ENCODE peak calls at places on chromosomes 16 and 17, in five cellular contexts. Q, D, Z, M and F are unnamed samples.

GRCh38 chr16:54237-54581 is 581 bp downstream of the SNRNP25 start:
- DNase-seq in D (no peak), M (no peak), Z (no peak), Q (no peak), F (no peak)

GRCh38 chr16:4134434-4134833 is 18.2 kb upstream of the ADCY9 start:
- DNase-seq in Q (no peak), M (no peak), D (no peak), Z (no peak), F (no peak)

GRCh38 chr16:89672177-89672941 is 14.1 kb upstream of the CDK10 start:
- DNase-seq in Z (no peak), D (no peak), M (no peak), Q (no peak), F (no peak)

GRCh38 chr17:15944720-15945492 is at the start of gene ADORA2B:
- DNase-seq in D (peak), Q (no peak), M (no peak), Z (peak), F (peak)

GRCh38 chr17:17303847-17304490 is 796 bp downstream of the NT5M start:
- DNase-seq in Q (no peak), M (no peak), D (no peak), Z (no peak), F (no peak)

GRCh38 chr16:70614208-70614951 is 32.0 kb upstream of the IL34 start:
- DNase-seq in Z (no peak), Q (no peak), D (no peak), M (no peak), F (no peak)

GRCh38 chr16:57525761-57526160 is 10.6 kb downstream of the CCDC102A start:
- DNase-seq in Q (no peak), Z (no peak), M (no peak), D (no peak), F (no peak)

GRCh38 chr17:81244358-81245023 is 5.4 kb downstream of the NDUFAF8 start:
- DNase-seq in D (no peak), M (no peak), Z (no peak), Q (no peak), F (peak)

GRCh38 chr17:82962163-82962720 is 117.2 kb upstream of the METRNL start:
- DNase-seq in Q (peak), D (peak), Z (no peak), M (no peak), F (peak)

GRCh38 chr17:7667616-7668406 is 17.1 kb downstream of the ATP1B2 start:
- DNase-seq in D (no peak), Q (no peak), M (no peak), Z (no peak), F (no peak)

GRCh38 chr16:81560979-81561657 is 116.5 kb downstream of the CMIP start:
- DNase-seq in Q (no peak), Z (no peak), D (no peak), M (no peak), F (no peak)

GRCh38 chr17:50272711-50273653 is 1.3 kb upstream of the TMEM92 start:
- DNase-seq in Z (peak), D (peak), M (no peak), Q (no peak), F (peak)

GRCh38 chr16:83992624-83993023 is 24.6 kb downstream of the NECAB2 start:
- DNase-seq in M (peak), Z (no peak), D (peak), Q (peak), F (no peak)

GRCh38 chr16:19137201-19137601 is 23.4 kb downstream of the ITPRIPL2 start:
- DNase-seq in Z (no peak), Q (no peak), M (no peak), D (no peak), F (no peak)

GRCh38 chr16:59179446-59180082 is 445.4 kb upstream of the GOT2 start:
- DNase-seq in Z (no peak), M (no peak), Q (no peak), D (no peak), F (no peak)

GRCh38 chr16:75481475-75481874 is 13.8 kb downstream of the CHST6 start:
- DNase-seq in M (no peak), D (no peak), Q (no peak), Z (no peak), F (no peak)

GRCh38 chr17:39152134-39152884 is 872 bp upstream of the PLXDC1 start:
- DNase-seq in D (no peak), Q (no peak), M (no peak), Z (no peak), F (peak)

GRCh38 chr17:34673995-34674900 is 94.9 kb downstream of the TMEM132E start:
- DNase-seq in Q (no peak), Z (no peak), D (no peak), M (no peak), F (no peak)

GRCh38 chr17:17161121-17161520 is 45.0 kb downstream of the PLD6 start:
- DNase-seq in D (no peak), M (no peak), Q (no peak), Z (no peak), F (peak)

GRCh38 chr16:30715777-30716445 is 16.9 kb downstream of the SRCAP start:
- DNase-seq in Z (no peak), M (no peak), Q (no peak), D (no peak), F (peak)

GRCh38 chr16:85573696-85574641 is 39.2 kb upstream of the GSE1 start:
- DNase-seq in M (peak), Q (no peak), D (peak), Z (peak), F (peak)

GRCh38 chr17:75518201-75518600 is 1.9 kb downstream of the TSEN54 start:
- DNase-seq in D (no peak), Q (no peak), M (no peak), Z (no peak), F (no peak)

GRCh38 chr17:6105608-6106007 is 35.4 kb downstream of the WSCD1 start:
- DNase-seq in Z (peak), D (no peak), Q (no peak), M (no peak), F (no peak)

GRCh38 chr16:21301168-21301894 is 23.2 kb upstream of the CRYM start:
- DNase-seq in M (peak), Q (no peak), Z (peak), D (peak), F (peak)

GRCh38 chr16:20137909-20138308 is 64.2 kb upstream of the GPR139 start:
- DNase-seq in Q (no peak), M (no peak), D (no peak), Z (no peak), F (no peak)

GRCh38 chr17:79834575-79835469 is 4.4 kb downstream of the CBX4 start:
- DNase-seq in D (no peak), Z (peak), Q (no peak), M (no peak), F (peak)

GRCh38 chr17:37170881-37171460 is 204.8 kb upstream of the C17orf78 start:
- DNase-seq in M (no peak), D (no peak), Q (no peak), Z (no peak), F (no peak)

GRCh38 chr17:57242148-57242547 is 14.2 kb upstream of the MSI2 start:
- DNase-seq in D (peak), M (no peak), Q (no peak), Z (no peak), F (no peak)